ENCODE peak calls at places on chromosomes 2 and 18, in four cellular contexts. U, R, D and C are unnamed samples.

GRCh38 chr2:28979576-28980366 is 1.3 kb upstream of the TOGARAM2 start:
- DNase-seq in D (no peak), U (no peak), R (no peak), C (no peak)

GRCh38 chr2:239195318-239195871 is 205.4 kb downstream of the HDAC4 start:
- DNase-seq in D (no peak), R (no peak), U (no peak), C (no peak)

GRCh38 chr2:197310940-197311485 is 433 bp upstream of the ANKRD44 start:
- DNase-seq in U (no peak), D (no peak), R (no peak), C (no peak)

GRCh38 chr18:74450626-74451025 is 6.5 kb downstream of the DIPK1C start:
- DNase-seq in D (no peak), R (no peak), U (no peak), C (no peak)

GRCh38 chr2:102442967-102443828 is 20.2 kb downstream of the IL18RAP start:
- DNase-seq in D (peak), U (peak), R (peak), C (no peak)

GRCh38 chr18:79926306-79926705 is 25.1 kb downstream of the SLC66A2 start:
- DNase-seq in U (no peak), R (no peak), D (no peak), C (no peak)

GRCh38 chr2:121049141-121049540 is 235.9 kb downstream of the TFCP2L1 start:
- DNase-seq in D (no peak), R (no peak), U (peak), C (no peak)

GRCh38 chr2:241860184-241861078 is 1.7 kb upstream of the PDCD1 start:
- DNase-seq in U (no peak), D (no peak), R (no peak), C (no peak)

GRCh38 chr2:194867328-194867727 is 789.7 kb upstream of the SLC39A10 start:
- DNase-seq in U (no peak), D (no peak), R (peak), C (no peak)

GRCh38 chr2:120875431-120875830 is 139.8 kb downstream of the GLI2 start:
- DNase-seq in U (no peak), D (no peak), R (no peak), C (no peak)

GRCh38 chr2:216694201-216694825 is 1.0 kb downstream of the IGFBP5 start:
- DNase-seq in D (no peak), R (peak), U (peak), C (no peak)

GRCh38 chr18:27428120-27428519 is 243.0 kb upstream of the CHST9 start:
- DNase-seq in D (peak), U (no peak), R (peak), C (no peak)

GRCh38 chr2:120486946-120487345 is 141.0 kb downstream of the INHBB start:
- DNase-seq in U (no peak), D (no peak), R (no peak), C (peak)